ENCODE peak calls at places on chromosomes 16 and 17, in four cellular contexts. O is kidney glomerular epithelial cell, E is adrenal gland, F is NCI-H524. C is an unnamed sample.

GRCh38 chr17:9837551-9838471 is 12.1 kb downstream of the GLP2R start:
- DNase-seq in E (no peak), O (peak; percentile 1), F (no peak), C (no peak)

GRCh38 chr17:74332763-74333220 is 6.8 kb downstream of the KIF19 start:
- DNase-seq in O (no peak), E (no peak), F (peak; percentile 100), C (peak; percentile 100)

GRCh38 chr16:66502020-66502913 is 47.7 kb downstream of the TK2 start:
- DNase-seq in O (no peak), E (peak; percentile 80), F (no peak), C (no peak)

GRCh38 chr16:23768581-23768980 is 13.8 kb downstream of the CHP2 start:
- DNase-seq in O (no peak), E (no peak), F (no peak), C (no peak)

GRCh38 chr17:50630524-50631194 is 4.0 kb upstream of the ABCC3 start:
- DNase-seq in E (peak; percentile 70), O (no peak), F (peak; percentile 59), C (peak; percentile 65)

GRCh38 chr16:65038125-65038524 is 83.7 kb downstream of the CDH11 start:
- DNase-seq in E (no peak), F (no peak), O (no peak), C (peak; percentile 30)

GRCh38 chr17:38724337-38724988 is 5.7 kb upstream of the CISD3 start:
- DNase-seq in O (no peak), F (peak; percentile 94), E (peak; percentile 75), C (no peak)

GRCh38 chr17:37207103-37207502 is 168.7 kb upstream of the C17orf78 start:
- DNase-seq in E (no peak), O (no peak), F (no peak), C (no peak)

GRCh38 chr17:43328650-43329049 is 70.1 kb upstream of the ARL4D start:
- DNase-seq in F (no peak), O (no peak), E (no peak), C (no peak)

GRCh38 chr16:20781697-20782096 is 17.9 kb downstream of the ACSM3 start:
- DNase-seq in F (no peak), E (no peak), O (no peak), C (no peak)

GRCh38 chr17:4679652-4680051 is 24.3 kb downstream of the PELP1 start:
- DNase-seq in E (no peak), F (no peak), O (peak; percentile 87), C (no peak)

GRCh38 chr17:57051886-57052342 is 33.1 kb upstream of the AKAP1 start:
- DNase-seq in F (peak; percentile 10), O (no peak), E (no peak), C (no peak)

C was measured in NCI-H82.